ENCODE peak calls at places on chromosomes 7 and 10, in nine cellular contexts. H, L, P, Q, S, M, I, C and N are unnamed samples.

GRCh38 chr7:23058412-23059096 is 44.6 kb upstream of the HYCC1 start:
- DNase-seq in M (no peak), H (no peak), P (no peak), Q (no peak), C (no peak), S (no peak), I (no peak), L (no peak), N (peak; percentile 62)

GRCh38 chr7:17136156-17136555 is 162.3 kb upstream of the AHR start:
- DNase-seq in H (no peak), P (no peak), M (no peak), L (no peak), I (no peak), C (no peak), S (no peak), Q (no peak), N (no peak)

GRCh38 chr10:127307338-127307737 is 110.9 kb upstream of the INSYN2A start:
- DNase-seq in Q (no peak), L (no peak), M (no peak), S (no peak), I (no peak), P (no peak), H (no peak), C (no peak), N (no peak)

GRCh38 chr7:43784030-43785001 is 25.8 kb downstream of the BLVRA start:
- DNase-seq in P (no peak), Q (no peak), I (no peak), M (no peak), C (no peak), S (peak; percentile 42), H (no peak), L (no peak), N (no peak)

GRCh38 chr10:34716234-34716633 is 98.9 kb downstream of the PARD3 start:
- DNase-seq in C (no peak), S (no peak), Q (no peak), M (no peak), L (no peak), P (no peak), H (no peak), I (no peak), N (no peak)

GRCh38 chr10:43852644-43853214 is 204.0 kb upstream of the ZNF32 start:
- DNase-seq in H (no peak), C (no peak), Q (no peak), S (no peak), I (no peak), L (no peak), M (no peak), P (no peak), N (no peak)

GRCh38 chr7:81462672-81463071 is 307.2 kb downstream of the HGF start:
- DNase-seq in Q (no peak), M (peak; percentile 31), C (no peak), S (no peak), I (no peak), P (peak; percentile 59), L (no peak), H (no peak), N (peak; percentile 86)

GRCh38 chr7:66804001-66804400 is 63.5 kb downstream of the RABGEF1 start:
- DNase-seq in M (peak; percentile 11), S (no peak), H (no peak), C (no peak), L (peak; percentile 6), P (no peak), I (no peak), Q (no peak), N (no peak)

GRCh38 chr10:6516877-6517276 is 63.2 kb downstream of the PRKCQ start:
- DNase-seq in S (no peak), H (no peak), Q (no peak), I (no peak), P (no peak), L (no peak), M (no peak), C (no peak), N (peak; percentile 29)

GRCh38 chr7:69237541-69237940 is 360.7 kb upstream of the AUTS2 start:
- DNase-seq in S (no peak), C (no peak), L (no peak), Q (no peak), P (no peak), M (no peak), I (no peak), H (no peak), N (no peak)

GRCh38 chr7:105673367-105674188 is 92.3 kb upstream of the EFCAB10 start:
- DNase-seq in Q (no peak), H (no peak), M (no peak), I (no peak), P (peak; percentile 37), S (no peak), C (no peak), L (peak; percentile 51), N (no peak)